ENCODE peak calls at places on chromosomes 7 and 10, in seven cellular contexts. B is germinal center, N is GM13977, J is hypothalamus, I is kidney epithelial cell, C is occipital lobe, M is WERI-Rb-1. O is an unnamed sample.
A peak's percentile ranks its signal among the peaks of the same experiment; 100 is the strongest.

GRCh38 chr7:88289505-88290129 is 17.1 kb downstream of the STEAP4 start:
- DNase-seq in J (no peak), N (no peak), C (no peak), B (no peak), M (no peak), I (peak; percentile 65), O (no peak)

GRCh38 chr10:28769147-28769604 is 91.9 kb downstream of the BAMBI start:
- DNase-seq in I (peak; percentile 61), N (no peak), M (no peak), J (no peak), B (no peak), C (no peak), O (no peak)

GRCh38 chr10:110410329-110411046 is 87.2 kb upstream of the DUSP5 start:
- DNase-seq in N (no peak), J (no peak), M (no peak), B (no peak), C (no peak), I (peak; percentile 97), O (no peak)

GRCh38 chr7:157547102-157547501 is 210.3 kb downstream of the DNAJB6 start:
- DNase-seq in C (no peak), M (peak; percentile 4), B (no peak), I (no peak), J (no peak), N (no peak), O (no peak)

GRCh38 chr7:64515330-64515729 is 47.5 kb downstream of the ZNF680 start:
- DNase-seq in C (no peak), I (no peak), J (no peak), B (no peak), M (no peak), N (no peak), O (no peak)

GRCh38 chr7:98097042-98097645 is 9.5 kb upstream of the LMTK2 start:
- DNase-seq in C (no peak), B (no peak), I (no peak), J (no peak), N (no peak), M (no peak), O (no peak)

GRCh38 chr10:36662571-36662970 is 462.8 kb upstream of the ANKRD30A start:
- DNase-seq in B (no peak), C (no peak), M (no peak), I (no peak), J (no peak), N (no peak), O (no peak)

GRCh38 chr10:131514454-131514853 is 202.9 kb upstream of the TCERG1L start:
- DNase-seq in J (no peak), M (peak; percentile 77), B (no peak), C (peak; percentile 11), N (no peak), I (peak; percentile 42), O (no peak)

GRCh38 chr10:48990226-48990625 is 50.6 kb upstream of the LRRC18 start:
- DNase-seq in B (no peak), J (no peak), N (no peak), M (no peak), C (no peak), I (no peak), O (peak; percentile 18)

GRCh38 chr10:7258948-7259523 is 151.8 kb downstream of the SFMBT2 start:
- DNase-seq in J (no peak), M (no peak), C (no peak), B (no peak), N (peak; percentile 72), I (no peak), O (no peak)

GRCh38 chr10:9096288-9096687 is 1041.8 kb downstream of the GATA3 start:
- DNase-seq in N (no peak), C (no peak), J (no peak), B (no peak), I (no peak), M (no peak), O (no peak)

GRCh38 chr10:124265391-124265745 is 153.4 kb downstream of the OAT start:
- DNase-seq in B (no peak), M (no peak), C (no peak), I (no peak), N (no peak), J (no peak), O (no peak)

GRCh38 chr10:33532901-33533300 is 198.4 kb upstream of the NRP1 start:
- DNase-seq in N (no peak), B (no peak), M (no peak), I (no peak), J (no peak), C (no peak), O (no peak)

O was measured in hippocampal formation.